ENCODE peak calls at places on chromosomes 6 and 20, in nine cellular contexts. K, X, R, T, B, G, E, Z and I are unnamed samples.

GRCh38 chr20:37714973-37715657 is 21.3 kb downstream of the CTNNBL1 start:
- DNase-seq in K (no peak), X (no peak), R (no peak), T (no peak), B (no peak), G (no peak), E (no peak), Z (peak; percentile 53), I (no peak)

GRCh38 chr20:37711001-37711400 is 17.2 kb downstream of the CTNNBL1 start:
- DNase-seq in K (no peak), X (no peak), R (no peak), T (peak; percentile 86), B (no peak), G (no peak), E (no peak), Z (no peak), I (no peak)

GRCh38 chr6:62640749-62641148 is 354.7 kb upstream of the KHDRBS2 start:
- DNase-seq in K (no peak), X (no peak), R (no peak), T (no peak), B (no peak), G (no peak), E (no peak), Z (no peak), I (no peak)

GRCh38 chr20:20638877-20639276 is 73.6 kb downstream of the RALGAPA2 start:
- DNase-seq in K (no peak), X (no peak), R (no peak), T (no peak), B (no peak), G (no peak), E (no peak), Z (no peak), I (no peak)

GRCh38 chr6:11277275-11278206 is 45.1 kb upstream of the NEDD9 start:
- DNase-seq in K (no peak), X (peak; percentile 55), R (no peak), T (peak; percentile 71), B (peak; percentile 59), G (no peak), E (peak; percentile 41), Z (peak; percentile 54), I (peak; percentile 97)

GRCh38 chr6:83092756-83093399 is 25.4 kb downstream of the DOP1A start:
- DNase-seq in K (no peak), X (no peak), R (no peak), T (no peak), B (no peak), G (no peak), E (no peak), Z (peak; percentile 29), I (no peak)

GRCh38 chr20:35171438-35171752 is 477 bp upstream of the PROCR start:
- DNase-seq in K (no peak), X (no peak), R (no peak), T (no peak), B (no peak), G (no peak), E (no peak), Z (no peak), I (no peak)

GRCh38 chr6:42987533-42988451 is 3.4 kb downstream of the PPP2R5D start:
- DNase-seq in K (no peak), X (no peak), R (no peak), T (no peak), B (no peak), G (no peak), E (no peak), Z (no peak), I (no peak)

GRCh38 chr6:53530346-53530745 is 14.6 kb downstream of the GCLC start:
- DNase-seq in K (no peak), X (no peak), R (no peak), T (no peak), B (peak; percentile 61), G (no peak), E (peak; percentile 21), Z (peak; percentile 36), I (no peak)

GRCh38 chr6:31037169-31037568 is 26.9 kb downstream of the MUC22 start:
- DNase-seq in K (no peak), X (no peak), R (peak; percentile 24), T (no peak), B (no peak), G (no peak), E (no peak), Z (peak; percentile 52), I (no peak)

GRCh38 chr20:50034567-50035170 is 51.9 kb downstream of the SNAI1 start:
- DNase-seq in K (no peak), X (peak; percentile 78), R (peak; percentile 74), T (peak; percentile 88), B (no peak), G (no peak), E (peak; percentile 31), Z (peak; percentile 90), I (no peak)

GRCh38 chr20:2955257-2955950 is 82.1 kb downstream of the PTPRA start:
- DNase-seq in K (no peak), X (no peak), R (no peak), T (no peak), B (no peak), G (no peak), E (no peak), Z (peak; percentile 4), I (no peak)

GRCh38 chr20:54140927-54141566 is 32.7 kb downstream of the CYP24A1 start:
- DNase-seq in K (no peak), X (peak; percentile 78), R (no peak), T (no peak), B (no peak), G (no peak), E (no peak), Z (peak; percentile 77), I (peak; percentile 86)

GRCh38 chr20:62824476-62825287 is 7.8 kb downstream of the COL9A3 start:
- DNase-seq in K (peak; percentile 81), X (no peak), R (no peak), T (no peak), B (peak; percentile 68), G (peak; percentile 65), E (no peak), Z (peak; percentile 30), I (no peak)
- H3K4me1 ChIP-seq in K (peaks cover 15% of the 10 kb centered on the region), X (peaks cover 32% of the 10 kb centered on the region), R (peaks cover 8% of the 10 kb centered on the region), T (peaks cover under 1% of the 10 kb centered on the region), B (peaks cover 10% of the 10 kb centered on the region), G (no peaks in the 10 kb centered on the region), E (peaks cover 7% of the 10 kb centered on the region), Z (no peaks in the 10 kb centered on the region), I (peaks cover 4% of the 10 kb centered on the region)

GRCh38 chr6:148272597-148272996 is 70.0 kb upstream of the SASH1 start:
- DNase-seq in K (no peak), X (no peak), R (no peak), T (no peak), B (no peak), G (no peak), E (no peak), Z (peak; percentile 43), I (no peak)

GRCh38 chr6:148274809-148275208 is 67.8 kb upstream of the SASH1 start:
- DNase-seq in K (no peak), X (no peak), R (no peak), T (no peak), B (no peak), G (no peak), E (no peak), Z (no peak), I (no peak)

GRCh38 chr6:148273962-148274752 is 68.5 kb upstream of the SASH1 start:
- DNase-seq in K (no peak), X (no peak), R (no peak), T (no peak), B (no peak), G (no peak), E (no peak), Z (peak; percentile 50), I (no peak)

GRCh38 chr6:148269386-148269785 is 73.3 kb upstream of the SASH1 start:
- DNase-seq in K (no peak), X (no peak), R (no peak), T (peak; percentile 31), B (no peak), G (no peak), E (no peak), Z (no peak), I (peak; percentile 52)

GRCh38 chr6:148272084-148272483 is 70.6 kb upstream of the SASH1 start:
- DNase-seq in K (no peak), X (no peak), R (no peak), T (peak; percentile 89), B (no peak), G (no peak), E (no peak), Z (peak; percentile 94), I (peak; percentile 73)
- H3K4me3 ChIP-seq in K (no peak overlapping the region), X (no peak overlapping the region), R (peak overlapping the region; percentile 22), T (peak overlapping the region; percentile 45), B (no peak overlapping the region), G (peak overlapping the region; percentile 54), E (no peak overlapping the region), Z (peak overlapping the region; percentile 80), I (peak overlapping the region; percentile 5)

DNA sequence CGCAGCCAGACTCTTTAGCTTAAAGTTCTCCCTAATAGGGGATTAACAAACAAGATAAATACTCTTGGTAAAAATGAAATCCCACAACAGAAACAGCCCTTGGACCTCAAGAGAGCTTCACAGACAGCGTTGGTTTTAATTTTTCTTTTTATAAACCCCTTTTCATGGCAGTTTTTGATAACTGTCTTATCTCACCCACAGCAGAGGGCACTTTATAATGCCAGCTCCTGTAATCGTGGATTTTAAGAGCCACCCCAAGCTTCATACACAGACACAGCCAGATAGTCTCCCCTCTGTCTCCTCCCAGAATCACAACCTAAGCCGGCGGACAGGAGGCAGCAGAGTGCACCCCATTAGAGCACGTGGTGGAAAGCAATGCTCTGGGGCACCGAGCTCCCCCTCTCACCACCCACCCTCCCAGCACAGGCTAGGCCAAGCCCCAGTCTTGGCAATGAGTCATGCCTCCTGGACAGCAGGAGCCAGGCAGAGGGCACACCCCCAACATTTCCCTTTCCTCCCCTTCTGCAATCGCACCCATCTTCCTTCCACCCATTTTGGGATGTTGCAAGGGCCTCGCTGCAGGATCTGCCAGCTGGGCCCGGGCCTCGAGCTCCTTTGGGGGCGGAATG is 2.5 kb downstream of the JAG1 start:
- DNase-seq in K (no peak), X (peak; percentile 94), R (peak; percentile 94), T (peak; percentile 92), B (peak; percentile 61), G (peak; percentile 92), E (peak; percentile 86), Z (peak; percentile 96), I (peak; percentile 96)
- H3K4me1 ChIP-seq in K (no peaks in the 10 kb centered on the region), X (peaks cover 52% of the 10 kb centered on the region), R (no peaks in the 10 kb centered on the region), T (peaks cover 51% of the 10 kb centered on the region), B (peaks cover 15% of the 10 kb centered on the region), G (peaks cover 18% of the 10 kb centered on the region), E (peaks cover 1% of the 10 kb centered on the region), Z (peaks cover 9% of the 10 kb centered on the region), I (peaks cover 50% of the 10 kb centered on the region)

DNA sequence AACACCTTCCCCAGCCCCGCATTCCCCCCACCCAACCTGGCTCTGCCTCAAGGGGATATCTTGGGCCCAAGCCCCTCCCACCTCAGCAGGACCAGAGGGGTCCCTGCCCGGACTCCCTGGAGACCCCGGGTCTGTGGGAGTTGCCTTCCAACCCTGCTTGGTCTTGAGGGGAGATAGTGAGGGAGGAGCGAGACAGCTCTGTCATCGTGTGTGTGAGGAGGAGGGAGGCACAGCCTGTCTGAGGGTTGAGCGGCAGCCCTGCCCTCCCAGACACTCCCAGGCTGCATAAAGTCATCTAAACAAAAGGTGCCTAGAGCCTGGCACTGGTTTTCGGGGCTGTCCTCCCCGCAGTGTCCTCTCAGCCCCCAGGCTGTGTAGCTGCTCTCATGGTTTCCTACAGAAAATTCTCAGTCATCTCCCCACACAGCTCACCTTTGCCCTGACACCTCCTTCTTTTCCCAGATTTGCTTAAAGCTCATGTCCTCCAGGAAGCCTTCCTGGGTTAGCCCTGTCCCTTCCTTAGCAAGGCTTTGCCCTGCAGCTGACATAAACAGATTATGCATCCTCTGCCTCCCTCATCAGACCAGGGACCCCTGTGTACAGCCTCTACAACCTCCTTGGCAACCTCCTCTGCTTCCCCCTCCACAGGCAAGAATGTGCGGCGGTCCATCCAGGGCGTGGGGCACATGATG is 40.0 kb downstream of the UQCC2 start:
- DNase-seq in K (no peak), X (peak; percentile 18), R (no peak), T (no peak), B (no peak), G (peak; percentile 34), E (no peak), Z (peak; percentile 14), I (no peak)
- H3K4me3 ChIP-seq in K (no peak overlapping the region), X (no peak overlapping the region), R (no peak overlapping the region), T (no peak overlapping the region), B (no peak overlapping the region), G (no peak overlapping the region), E (no peak overlapping the region), Z (no peak overlapping the region), I (no peak overlapping the region)